ENCODE peak calls at places on chromosomes 1 and 21, in six cellular contexts. S, J, Y, E, N and Z are unnamed samples.
A peak's percentile ranks its signal among the peaks of the same experiment; 100 is the strongest.

GRCh38 chr1:182507685-182508084 is 57.7 kb downstream of the RGSL1 start:
- DNase-seq in J (no peak), E (no peak), S (no peak), Y (no peak), N (no peak), Z (no peak)

GRCh38 chr21:38847556-38847955 is 41.8 kb downstream of the ETS2 start:
- DNase-seq in N (no peak), Y (peak; percentile 54), E (no peak), S (no peak), J (no peak), Z (no peak)

GRCh38 chr1:118998171-118998570 is 10.0 kb upstream of the TBX15 start:
- DNase-seq in E (no peak), N (no peak), J (no peak), Y (no peak), S (no peak), Z (no peak)

GRCh38 chr1:239184581-239185244 is 201.7 kb upstream of the CHRM3 start:
- DNase-seq in Y (no peak), S (no peak), E (no peak), J (no peak), N (no peak), Z (no peak)

GRCh38 chr1:32619701-32620485 is 30.5 kb downstream of the ZBTB8OS start:
- DNase-seq in Y (peak; percentile 57), N (no peak), S (no peak), E (no peak), J (no peak), Z (peak; percentile 45)

GRCh38 chr1:220281159-220281574 is 8.9 kb upstream of the RAB3GAP2 start:
- DNase-seq in J (no peak), S (no peak), Y (peak; percentile 62), N (no peak), E (no peak), Z (no peak)

GRCh38 chr1:11967028-11967547 is 13.2 kb upstream of the MFN2 start:
- DNase-seq in N (no peak), J (no peak), Y (peak; percentile 40), E (no peak), S (peak; percentile 79), Z (no peak)

GRCh38 chr1:46412853-46413595 is 18.9 kb downstream of the FAAH start:
- DNase-seq in N (no peak), J (no peak), S (no peak), Y (no peak), E (no peak), Z (no peak)

GRCh38 chr1:12634156-12634555 is 9.7 kb upstream of the AADACL4 start:
- DNase-seq in S (no peak), E (no peak), J (no peak), Y (no peak), N (no peak), Z (no peak)